ENCODE peak calls at places on chromosome 9, in seven cellular contexts. One of them, this sample, is unnamed.

GRCh38 chr9:134156564-134157377 is 7.6 kb downstream of the RNU6ATAC start:
- DNase-seq in GM19239: no peak
- DNase-seq in HFF-Myc: no peak
- DNase-seq in T-helper 1 cell: no peak
- DNase-seq in naive thymus-derived CD8-positive, alpha-beta T cell: no peak
- DNase-seq in amniotic stem cell: no peak
- DNase-seq in skeletal muscle cell: no peak
- DNase-seq in this sample: no peak

GRCh38 chr9:18726546-18726945 is 252.6 kb downstream of the ADAMTSL1 start:
- DNase-seq in GM19239: no peak
- DNase-seq in HFF-Myc: peak; percentile 72
- DNase-seq in T-helper 1 cell: no peak
- DNase-seq in naive thymus-derived CD8-positive, alpha-beta T cell: no peak
- DNase-seq in amniotic stem cell: no peak
- DNase-seq in skeletal muscle cell: no peak
- DNase-seq in this sample: no peak

GRCh38 chr9:89872913-89873707 is 268.3 kb downstream of the GADD45G start:
- DNase-seq in GM19239: no peak
- DNase-seq in HFF-Myc: no peak
- DNase-seq in T-helper 1 cell: no peak
- DNase-seq in naive thymus-derived CD8-positive, alpha-beta T cell: peak; percentile 30
- DNase-seq in amniotic stem cell: no peak
- DNase-seq in skeletal muscle cell: no peak
- DNase-seq in this sample: no peak

GRCh38 chr9:76255781-76256455 is 138.3 kb downstream of the RFK start:
- DNase-seq in GM19239: no peak
- DNase-seq in HFF-Myc: peak; percentile 29
- DNase-seq in T-helper 1 cell: no peak
- DNase-seq in naive thymus-derived CD8-positive, alpha-beta T cell: no peak
- DNase-seq in amniotic stem cell: peak; percentile 48
- DNase-seq in skeletal muscle cell: peak; percentile 97
- DNase-seq in this sample: no peak

GRCh38 chr9:6506571-6506970 is 93.6 kb downstream of the UHRF2 start:
- DNase-seq in GM19239: no peak
- DNase-seq in HFF-Myc: no peak
- DNase-seq in T-helper 1 cell: no peak
- DNase-seq in naive thymus-derived CD8-positive, alpha-beta T cell: no peak
- DNase-seq in amniotic stem cell: no peak
- DNase-seq in skeletal muscle cell: peak; percentile 1
- DNase-seq in this sample: no peak

GRCh38 chr9:134214766-134215394 is 50.5 kb upstream of the RNU6ATAC start:
- DNase-seq in GM19239: no peak
- DNase-seq in HFF-Myc: no peak
- DNase-seq in T-helper 1 cell: no peak
- DNase-seq in naive thymus-derived CD8-positive, alpha-beta T cell: peak; percentile 35
- DNase-seq in amniotic stem cell: no peak
- DNase-seq in skeletal muscle cell: no peak
- DNase-seq in this sample: no peak

GRCh38 chr9:95365766-95366165 is 48.3 kb upstream of the FANCC start:
- DNase-seq in GM19239: no peak
- DNase-seq in HFF-Myc: no peak
- DNase-seq in T-helper 1 cell: no peak
- DNase-seq in naive thymus-derived CD8-positive, alpha-beta T cell: no peak
- DNase-seq in amniotic stem cell: no peak
- DNase-seq in skeletal muscle cell: no peak
- DNase-seq in this sample: no peak

GRCh38 chr9:83281306-83282255 is 218.6 kb upstream of the RASEF start:
- DNase-seq in GM19239: no peak
- DNase-seq in HFF-Myc: peak; percentile 39
- DNase-seq in T-helper 1 cell: no peak
- DNase-seq in naive thymus-derived CD8-positive, alpha-beta T cell: no peak
- DNase-seq in amniotic stem cell: peak; percentile 39
- DNase-seq in skeletal muscle cell: peak; percentile 45
- DNase-seq in this sample: no peak

GRCh38 chr9:34591911-34592866 is 2.7 kb upstream of the CNTFR start:
- DNase-seq in GM19239: no peak
- DNase-seq in HFF-Myc: no peak
- DNase-seq in T-helper 1 cell: no peak
- DNase-seq in naive thymus-derived CD8-positive, alpha-beta T cell: no peak
- DNase-seq in amniotic stem cell: no peak
- DNase-seq in skeletal muscle cell: no peak
- DNase-seq in this sample: no peak

GRCh38 chr9:23779220-23779619 is 46.8 kb downstream of the ELAVL2 start:
- DNase-seq in GM19239: no peak
- DNase-seq in HFF-Myc: no peak
- DNase-seq in T-helper 1 cell: no peak
- DNase-seq in naive thymus-derived CD8-positive, alpha-beta T cell: no peak
- DNase-seq in amniotic stem cell: no peak
- DNase-seq in skeletal muscle cell: no peak
- DNase-seq in this sample: no peak

GRCh38 chr9:130860458-130861316 is 25.6 kb downstream of the ABL1 start:
- DNase-seq in GM19239: no peak
- DNase-seq in HFF-Myc: no peak
- DNase-seq in T-helper 1 cell: no peak
- DNase-seq in naive thymus-derived CD8-positive, alpha-beta T cell: no peak
- DNase-seq in amniotic stem cell: peak; percentile 95
- DNase-seq in skeletal muscle cell: peak; percentile 97
- DNase-seq in this sample: no peak

GRCh38 chr9:136239963-136240330 is 5.7 kb downstream of the QSOX2 start:
- DNase-seq in GM19239: no peak
- DNase-seq in HFF-Myc: no peak
- DNase-seq in T-helper 1 cell: no peak
- DNase-seq in naive thymus-derived CD8-positive, alpha-beta T cell: no peak
- DNase-seq in amniotic stem cell: no peak
- DNase-seq in skeletal muscle cell: no peak
- DNase-seq in this sample: no peak

GRCh38 chr9:121500165-121500478 is 478 bp upstream of the GGTA1 start:
- DNase-seq in GM19239: no peak
- DNase-seq in HFF-Myc: no peak
- DNase-seq in T-helper 1 cell: no peak
- DNase-seq in naive thymus-derived CD8-positive, alpha-beta T cell: no peak
- DNase-seq in amniotic stem cell: no peak
- DNase-seq in skeletal muscle cell: no peak
- DNase-seq in this sample: no peak

GRCh38 chr9:89079421-89079820 is 88.2 kb downstream of the S1PR3 start:
- DNase-seq in GM19239: no peak
- DNase-seq in HFF-Myc: no peak
- DNase-seq in T-helper 1 cell: no peak
- DNase-seq in naive thymus-derived CD8-positive, alpha-beta T cell: no peak
- DNase-seq in amniotic stem cell: no peak
- DNase-seq in skeletal muscle cell: no peak
- DNase-seq in this sample: no peak

GRCh38 chr9:694499-695154 is 146.9 kb upstream of the DMRT1 start:
- DNase-seq in GM19239: no peak
- DNase-seq in HFF-Myc: no peak
- DNase-seq in T-helper 1 cell: no peak
- DNase-seq in naive thymus-derived CD8-positive, alpha-beta T cell: no peak
- DNase-seq in amniotic stem cell: peak; percentile 83
- DNase-seq in skeletal muscle cell: peak; percentile 77
- DNase-seq in this sample: no peak

GRCh38 chr9:93287189-93287552 is 103.2 kb downstream of the WNK2 start:
- DNase-seq in GM19239: no peak
- DNase-seq in HFF-Myc: no peak
- DNase-seq in T-helper 1 cell: no peak
- DNase-seq in naive thymus-derived CD8-positive, alpha-beta T cell: no peak
- DNase-seq in amniotic stem cell: no peak
- DNase-seq in skeletal muscle cell: no peak
- DNase-seq in this sample: no peak

GRCh38 chr9:9563817-9564216 is 1049.0 kb downstream of the PTPRD start:
- DNase-seq in GM19239: no peak
- DNase-seq in HFF-Myc: no peak
- DNase-seq in T-helper 1 cell: no peak
- DNase-seq in naive thymus-derived CD8-positive, alpha-beta T cell: no peak
- DNase-seq in amniotic stem cell: no peak
- DNase-seq in skeletal muscle cell: no peak
- DNase-seq in this sample: no peak

GRCh38 chr9:133713211-133713959 is 24.8 kb downstream of the SARDH start:
- DNase-seq in GM19239: no peak
- DNase-seq in HFF-Myc: no peak
- DNase-seq in T-helper 1 cell: no peak
- DNase-seq in naive thymus-derived CD8-positive, alpha-beta T cell: peak; percentile 53
- DNase-seq in amniotic stem cell: no peak
- DNase-seq in skeletal muscle cell: no peak
- DNase-seq in this sample: no peak

GRCh38 chr9:35844628-35845301 is 15.7 kb downstream of the TMEM8B start:
- DNase-seq in GM19239: peak; percentile 36
- DNase-seq in HFF-Myc: peak; percentile 65
- DNase-seq in T-helper 1 cell: peak; percentile 30
- DNase-seq in naive thymus-derived CD8-positive, alpha-beta T cell: peak; percentile 79
- DNase-seq in amniotic stem cell: peak; percentile 88
- DNase-seq in skeletal muscle cell: peak; percentile 85
- DNase-seq in this sample: peak; percentile 57